ENCODE peak calls at places on chromosome X, in four cellular contexts. S is psoas muscle, R is pancreas, D is right atrium auricular region. M is an unnamed sample.

GRCh38 chrX:14235004-14235403 is 205.3 kb upstream of the GEMIN8 start:
- DNase-seq in D (no peak), R (no peak), S (no peak), M (no peak)

GRCh38 chrX:30577362-30577961 is at the start of gene TASL:
- DNase-seq in S (no peak), D (no peak), R (no peak), M (no peak)

GRCh38 chrX:39808471-39808917 is 289.3 kb downstream of the BCOR start:
- DNase-seq in S (no peak), R (no peak), D (no peak), M (no peak)

GRCh38 chrX:7941390-7942042 is 14.3 kb upstream of the PNPLA4 start:
- DNase-seq in S (no peak), D (no peak), R (no peak), M (no peak)

GRCh38 chrX:139762400-139763183 is 54.6 kb upstream of the MCF2 start:
- DNase-seq in D (no peak), R (no peak), S (no peak), M (no peak)

GRCh38 chrX:154349359-154349935 is 25.0 kb downstream of the FLNA start:
- DNase-seq in S (peak), R (no peak), D (no peak), M (no peak)

GRCh38 chrX:24682739-24683432 is 10.8 kb upstream of the POLA1 start:
- DNase-seq in D (no peak), S (no peak), R (no peak), M (no peak)

GRCh38 chrX:100417671-100418070 is 7.6 kb upstream of the PCDH19 start:
- DNase-seq in S (no peak), D (no peak), R (no peak), M (no peak)

GRCh38 chrX:29652484-29652883 is 562.9 kb upstream of the MAGEB2 start:
- DNase-seq in D (no peak), R (no peak), S (no peak), M (no peak)

GRCh38 chrX:73562986-73563739 is at the start of gene CHIC1:
- DNase-seq in S (peak), R (peak), D (peak), M (peak)

GRCh38 chrX:39645059-39645895 is 452.5 kb downstream of the BCOR start:
- DNase-seq in D (peak), R (no peak), S (peak), M (peak)

GRCh38 chrX:95427389-95427788 is 1257.3 kb upstream of the DIAPH2 start:
- DNase-seq in D (no peak), S (no peak), R (no peak), M (no peak)

GRCh38 chrX:129744881-129745321 is 6.1 kb downstream of the XPNPEP2 start:
- DNase-seq in S (no peak), R (no peak), D (no peak), M (no peak)

GRCh38 chrX:69268637-69269036 is 103.4 kb upstream of the PJA1 start:
- DNase-seq in R (no peak), S (no peak), D (no peak), M (no peak)

GRCh38 chrX:26262121-26262523 is 46.2 kb downstream of the MAGEB5 start:
- DNase-seq in S (no peak), D (no peak), R (no peak), M (no peak)

GRCh38 chrX:37349131-37350033 is at the start of gene PRRG1:
- DNase-seq in D (peak), S (peak), R (peak), M (peak)

GRCh38 chrX:40173662-40174593 is 76.2 kb upstream of the BCOR start:
- DNase-seq in R (no peak), S (peak), D (no peak), M (no peak)

GRCh38 chrX:37905436-37906147 is 58.2 kb upstream of the DYNLT3 start:
- DNase-seq in R (peak), S (no peak), D (no peak), M (no peak)

GRCh38 chrX:139881572-139881971 is 51.3 kb downstream of the ATP11C start:
- DNase-seq in D (no peak), R (no peak), S (no peak), M (no peak)

GRCh38 chrX:18884916-18885315 is 99.0 kb downstream of the PHKA2 start:
- DNase-seq in S (no peak), D (no peak), R (no peak), M (no peak)

GRCh38 chrX:12814434-12814833 is 23.2 kb downstream of the PRPS2 start:
- DNase-seq in S (no peak), R (no peak), D (no peak), M (no peak)

GRCh38 chrX:8201896-8202331 is 30.8 kb upstream of the VCX2 start:
- DNase-seq in D (no peak), R (no peak), S (no peak), M (no peak)

GRCh38 chrX:101164766-101165590 is 54.6 kb upstream of the DRP2 start:
- DNase-seq in R (no peak), D (no peak), S (no peak), M (no peak)

GRCh38 chrX:153723351-153724251 is 586 bp downstream of the BCAP31 start:
- DNase-seq in D (no peak), S (peak), R (peak), M (no peak)

GRCh38 chrX:151773434-151773833 is 38.9 kb downstream of the CNGA2 start:
- DNase-seq in R (no peak), S (no peak), D (peak), M (peak)

GRCh38 chrX:152445926-152446325 is 5.2 kb downstream of the GABRA3 start:
- DNase-seq in R (no peak), S (no peak), D (no peak), M (no peak)

GRCh38 chrX:114798902-114799301 is 215.0 kb downstream of the HTR2C start:
- DNase-seq in S (no peak), R (no peak), D (no peak), M (no peak)

GRCh38 chrX:80765226-80765625 is 44.5 kb downstream of the BRWD3 start:
- DNase-seq in R (no peak), S (no peak), D (no peak), M (no peak)

GRCh38 chrX:2388669-2389068 is 112.1 kb downstream of the DHRSX start:
- DNase-seq in S (no peak), R (no peak), D (no peak), M (no peak)

GRCh38 chrX:23333842-23334535 is 660 bp upstream of the PTCHD1 start:
- DNase-seq in R (peak), D (no peak), S (peak), M (no peak)

GRCh38 chrX:17104433-17104832 is 158.0 kb downstream of the REPS2 start:
- DNase-seq in S (no peak), D (no peak), R (no peak), M (no peak)

GRCh38 chrX:22060451-22060940 is 28.4 kb downstream of the PHEX start:
- DNase-seq in D (no peak), S (no peak), R (no peak), M (no peak)

GRCh38 chrX:66914082-66914481 is 275.2 kb upstream of the EDA2R start:
- DNase-seq in D (no peak), S (no peak), R (no peak), M (no peak)

GRCh38 chrX:148049441-148049840 is 68.3 kb downstream of the FMR1NB start:
- DNase-seq in D (no peak), S (no peak), R (no peak), M (no peak)

GRCh38 chrX:77003956-77004355 is 443.2 kb upstream of the FGF16 start:
- DNase-seq in D (no peak), S (no peak), R (no peak), M (no peak)

GRCh38 chrX:78375894-78376293 is 48.5 kb upstream of the CYSLTR1 start:
- DNase-seq in S (no peak), D (no peak), R (no peak), M (no peak)

GRCh38 chrX:70504772-70505450 is 60.3 kb downstream of the DLG3 start:
- DNase-seq in D (no peak), S (no peak), R (no peak), M (peak)

GRCh38 chrX:8346060-8346459 is 118.6 kb upstream of the VCX3B start:
- DNase-seq in S (no peak), R (no peak), D (no peak), M (no peak)

GRCh38 chrX:109294097-109294815 is 187.6 kb downstream of the GUCY2F start:
- DNase-seq in S (no peak), D (no peak), R (no peak), M (no peak)

GRCh38 chrX:11398785-11399184 is 105.6 kb downstream of the AMELX start:
- DNase-seq in D (no peak), R (no peak), S (no peak), M (no peak)

GRCh38 chrX:43328358-43328946 is 327.6 kb upstream of the MAOA start:
- DNase-seq in R (no peak), D (no peak), S (no peak), M (no peak)

DNA sequence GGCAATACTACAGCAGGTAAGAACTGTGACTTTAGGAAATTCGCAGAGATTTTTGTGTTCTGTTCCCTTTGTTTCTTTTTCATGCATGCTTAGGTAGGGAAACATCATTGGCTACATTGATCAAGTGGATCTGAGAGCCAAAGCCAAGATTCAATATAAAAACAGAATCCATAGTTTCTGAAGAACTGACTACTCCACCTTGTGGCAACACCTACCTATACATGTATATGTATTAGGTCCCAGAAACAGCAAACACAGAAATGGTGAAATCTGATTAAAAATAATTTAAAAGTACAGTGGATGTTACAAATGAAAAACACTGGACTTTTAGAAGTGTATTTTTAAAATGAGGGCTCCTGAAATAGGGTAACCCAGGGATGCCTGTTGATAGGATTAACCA is 322.6 kb upstream of the MAOA start:
- DNase-seq in S (no peak), D (no peak), R (no peak), M (no peak)
- TF ChIP-seq CTCF in S (no peak), D (no peak), R (no peak), M (no peak)

GRCh38 chrX:134603806-134604700 is 54.2 kb downstream of the PLAC1 start:
- DNase-seq in R (no peak), S (peak), D (no peak), M (no peak)
- TF ChIP-seq CTCF in R (no peak), S (peak), D (no peak), M (no peak)

DNA sequence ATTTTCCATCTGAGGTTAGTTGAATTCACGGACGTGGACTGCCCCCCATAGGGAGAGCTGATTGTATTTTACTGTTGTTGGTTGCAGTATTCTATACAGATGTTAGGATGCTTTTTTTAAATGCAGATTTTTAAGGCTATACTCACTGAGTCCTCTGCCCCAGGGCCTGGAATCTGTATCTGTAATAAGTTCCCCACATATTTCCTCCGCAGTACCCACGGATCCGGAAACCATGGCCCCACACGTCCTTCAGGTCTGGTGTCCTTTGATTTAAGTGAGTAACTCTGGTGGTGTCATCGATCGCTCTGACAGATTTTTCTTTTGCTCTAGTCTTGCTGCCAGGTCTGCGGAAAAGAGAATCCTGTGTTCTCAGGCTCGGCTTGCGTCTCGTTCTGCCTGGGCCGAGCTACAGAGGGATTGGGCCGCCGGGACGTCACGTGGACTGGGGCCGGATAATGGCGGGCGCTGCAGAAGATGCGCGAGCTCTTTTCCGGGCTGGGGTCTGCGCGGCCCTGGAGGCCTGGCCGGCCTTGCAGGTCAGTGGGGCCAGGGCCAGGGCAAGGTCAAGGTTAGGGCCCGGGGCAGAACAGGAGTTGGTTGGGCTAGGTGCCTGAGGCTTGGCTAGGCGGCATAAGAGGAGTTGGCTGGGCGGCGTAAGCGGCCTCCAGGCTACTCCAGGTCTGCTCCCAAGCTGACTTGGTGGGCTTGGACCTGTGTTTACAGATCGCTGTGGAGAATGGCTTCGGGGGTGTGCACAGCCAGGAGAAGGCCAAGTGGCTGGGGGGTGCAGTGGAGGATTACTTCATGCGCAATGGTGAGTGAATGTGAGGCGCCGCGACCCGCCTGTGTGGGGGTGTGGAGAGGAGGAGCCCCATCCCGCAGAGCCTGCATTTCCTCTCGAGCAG is at the start of gene TSR2:
- DNase-seq in S (peak), R (peak), D (peak), M (peak)
- TF ChIP-seq CTCF in S (no peak), R (no peak), D (peak), M (no peak)

GRCh38 chrX:46904626-46905025 is 7.6 kb upstream of the JADE3 start:
- DNase-seq in D (no peak), S (no peak), R (no peak), M (no peak)

GRCh38 chrX:46898207-46898606 is 14.0 kb upstream of the JADE3 start:
- DNase-seq in R (no peak), D (no peak), S (no peak), M (no peak)

DNA sequence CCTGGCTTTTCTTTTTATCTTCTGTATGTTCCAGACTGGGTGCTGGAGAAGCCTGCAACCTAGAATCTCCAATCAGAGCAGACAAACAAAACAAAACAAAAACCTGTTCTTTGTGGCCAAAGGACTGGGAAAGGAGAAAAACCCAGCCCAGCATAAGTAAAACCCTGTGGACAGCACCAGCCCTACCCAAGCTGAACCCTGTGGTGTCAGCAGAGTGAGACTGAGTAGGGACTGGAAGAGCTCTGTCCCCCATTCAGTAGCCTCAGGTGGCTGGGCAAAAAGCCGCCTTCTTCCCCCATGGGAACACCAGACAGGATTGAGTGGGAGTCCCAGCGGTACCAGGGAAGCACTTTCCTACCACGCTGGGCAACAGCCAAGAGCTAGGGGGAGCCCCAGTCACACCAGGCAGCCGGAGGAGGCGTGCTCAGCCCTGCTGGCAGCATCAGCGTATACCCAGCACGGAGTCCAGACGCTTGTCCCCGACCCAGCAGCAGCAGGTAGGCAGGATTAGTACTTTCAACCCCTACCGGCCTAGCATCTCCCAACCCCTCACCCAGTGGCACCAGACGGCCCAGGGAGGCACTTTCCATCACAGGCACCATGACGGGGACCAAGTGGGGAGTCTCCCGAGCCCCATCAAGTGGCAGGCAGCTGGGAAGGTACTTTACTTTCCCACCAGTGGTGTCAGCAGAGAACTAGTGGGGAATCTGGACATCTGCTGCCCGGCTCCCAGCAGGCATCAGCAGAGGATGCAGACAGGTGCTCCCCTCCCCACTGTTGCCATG is 8.6 kb upstream of the JADE3 start:
- DNase-seq in S (peak), R (peak), D (peak), M (peak)
- TF ChIP-seq CTCF in S (peak), R (peak), D (peak), M (peak)

DNA sequence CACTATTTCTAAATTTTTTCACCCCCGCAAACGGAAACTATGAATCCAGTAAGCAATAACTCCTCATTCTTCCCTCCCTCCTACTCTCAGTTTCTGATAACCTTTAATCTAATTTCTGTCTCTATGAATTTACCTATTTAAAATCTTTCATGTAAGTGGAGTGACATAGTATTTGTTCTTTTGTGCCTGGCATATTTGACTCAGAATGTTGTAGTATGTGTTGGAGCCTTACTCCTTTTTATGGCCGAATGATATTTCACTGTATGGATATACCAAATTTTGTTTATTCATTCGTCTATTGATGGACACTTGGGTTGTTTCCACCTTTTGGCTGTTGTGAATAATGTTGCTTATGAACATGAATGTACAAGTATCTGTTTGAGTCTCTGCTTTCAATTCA is 61.1 kb upstream of the C1GALT1C1 start:
- DNase-seq in D (no peak), R (no peak), S (no peak), M (no peak)
- TF ChIP-seq CTCF in D (no peak), R (no peak), S (no peak), M (no peak)

M was measured in coronary artery.